ENCODE peak calls at places on chromosomes 6 and 20, in four cellular contexts. P is H9, U is IMR-90, W is neuronal stem cell. K is an unnamed sample.

GRCh38 chr6:113082691-113083090 is 735.6 kb downstream of the RFPL4B start:
- DNase-seq in P (no peak), U (peak), W (no peak), K (no peak)

GRCh38 chr20:3632311-3633004 is 30.7 kb downstream of the GFRA4 start:
- DNase-seq in P (no peak), U (no peak), W (no peak), K (no peak)

GRCh38 chr6:16320533-16321340 is 82.3 kb downstream of the GMPR start:
- DNase-seq in P (no peak), U (peak), W (no peak), K (peak)

GRCh38 chr6:39493174-39493573 is 170.7 kb upstream of the KCNK16 start:
- DNase-seq in P (no peak), U (no peak), W (no peak), K (peak)

GRCh38 chr6:797479-798077 is 104.6 kb upstream of the EXOC2 start:
- DNase-seq in P (no peak), U (peak), W (peak), K (peak)

GRCh38 chr6:154891901-154892300 is 103.2 kb upstream of the TIAM2 start:
- DNase-seq in P (no peak), U (no peak), W (no peak), K (peak)

GRCh38 chr6:44049163-44049988 is 77.9 kb downstream of the MRPL14 start:
- DNase-seq in P (no peak), U (peak), W (no peak), K (peak)

GRCh38 chr6:150091466-150091865 is 22.5 kb upstream of the ULBP3 start:
- DNase-seq in P (no peak), U (no peak), W (no peak), K (no peak)

GRCh38 chr6:106473807-106474206 is 113.3 kb downstream of the CRYBG1 start:
- DNase-seq in P (no peak), U (peak), W (no peak), K (peak)

GRCh38 chr20:1165941-1166340 is 18.8 kb downstream of the TMEM74B start:
- DNase-seq in P (no peak), U (no peak), W (no peak), K (no peak)

GRCh38 chr6:72554761-72555221 is 67.1 kb upstream of the KCNQ5 start:
- DNase-seq in P (no peak), U (peak), W (no peak), K (no peak)

GRCh38 chr20:3000852-3001523 is 42.4 kb upstream of the GNRH2 start:
- DNase-seq in P (no peak), U (peak), W (peak), K (peak)

GRCh38 chr6:168061269-168062210 is 17.5 kb downstream of the FRMD1 start:
- DNase-seq in P (no peak), U (no peak), W (no peak), K (no peak)

GRCh38 chr6:117200067-117200466 is 65.3 kb upstream of the VGLL2 start:
- DNase-seq in P (no peak), U (no peak), W (no peak), K (no peak)

GRCh38 chr6:170097505-170098427 is 193.1 kb downstream of the DLL1 start:
- DNase-seq in P (no peak), U (no peak), W (no peak), K (no peak)

GRCh38 chr20:32914031-32914430 is 55.3 kb downstream of the EFCAB8 start:
- DNase-seq in P (no peak), U (no peak), W (no peak), K (no peak)

GRCh38 chr6:163679753-163680152 is 265.2 kb downstream of the QKI start:
- DNase-seq in P (no peak), U (peak), W (no peak), K (no peak)

GRCh38 chr6:89180971-89181370 is 35.1 kb downstream of the PM20D2 start:
- DNase-seq in P (no peak), U (no peak), W (no peak), K (no peak)

GRCh38 chr6:131694832-131695426 is 6.3 kb downstream of the OR2A4 start:
- DNase-seq in P (peak), U (peak), W (peak), K (peak)

GRCh38 chr6:73515204-73516101 is 5.4 kb downstream of the EEF1A1 start:
- DNase-seq in P (peak), U (peak), W (no peak), K (peak)

GRCh38 chr6:146169872-146170271 is 141.0 kb downstream of the GRM1 start:
- DNase-seq in P (no peak), U (no peak), W (no peak), K (no peak)

GRCh38 chr20:59123011-59123676 is 40.5 kb upstream of the ZNF831 start:
- DNase-seq in P (no peak), U (no peak), W (no peak), K (no peak)

DNA sequence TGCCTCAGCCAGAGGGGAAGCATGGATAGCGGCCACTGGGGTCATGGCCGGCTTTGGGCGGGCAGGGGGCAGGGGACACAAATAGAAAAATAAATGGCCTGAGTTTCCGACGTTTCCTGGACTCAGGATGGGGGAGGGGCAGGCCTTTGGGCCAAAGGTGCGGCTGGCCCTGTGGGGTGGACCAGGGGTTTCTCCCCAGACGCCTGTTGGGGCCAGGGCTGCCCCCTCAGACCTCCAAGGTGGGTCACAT is 6.4 kb upstream of the TCEA2 start:
- DNase-seq in P (no peak), U (no peak), W (no peak), K (no peak)
- H2BK120ac ChIP-seq in P (no peak), U (no peak), W (peak), K (peak)

GRCh38 chr20:19875746-19876145 is 117.7 kb downstream of the RIN2 start:
- DNase-seq in P (no peak), U (no peak), W (no peak), K (peak)
- H2AFZ ChIP-seq in P (no peak), U (peak), W (no peak), K (no peak)

GRCh38 chr6:56087421-56087820 is 160.0 kb downstream of the COL21A1 start:
- DNase-seq in P (no peak), U (peak), W (no peak), K (peak)

GRCh38 chr6:56096454-56096853 is 150.9 kb downstream of the COL21A1 start:
- DNase-seq in P (no peak), U (no peak), W (no peak), K (no peak)

GRCh38 chr6:56093776-56094175 is 153.6 kb downstream of the COL21A1 start:
- DNase-seq in P (no peak), U (no peak), W (no peak), K (no peak)

GRCh38 chr6:56088641-56089040 is 158.7 kb downstream of the COL21A1 start:
- DNase-seq in P (no peak), U (no peak), W (no peak), K (no peak)

GRCh38 chr6:56091159-56091869 is 156.1 kb downstream of the COL21A1 start:
- DNase-seq in P (no peak), U (peak), W (no peak), K (peak)
- H2BK120ac ChIP-seq in P (no peak), U (peak), W (no peak), K (no peak)

DNA sequence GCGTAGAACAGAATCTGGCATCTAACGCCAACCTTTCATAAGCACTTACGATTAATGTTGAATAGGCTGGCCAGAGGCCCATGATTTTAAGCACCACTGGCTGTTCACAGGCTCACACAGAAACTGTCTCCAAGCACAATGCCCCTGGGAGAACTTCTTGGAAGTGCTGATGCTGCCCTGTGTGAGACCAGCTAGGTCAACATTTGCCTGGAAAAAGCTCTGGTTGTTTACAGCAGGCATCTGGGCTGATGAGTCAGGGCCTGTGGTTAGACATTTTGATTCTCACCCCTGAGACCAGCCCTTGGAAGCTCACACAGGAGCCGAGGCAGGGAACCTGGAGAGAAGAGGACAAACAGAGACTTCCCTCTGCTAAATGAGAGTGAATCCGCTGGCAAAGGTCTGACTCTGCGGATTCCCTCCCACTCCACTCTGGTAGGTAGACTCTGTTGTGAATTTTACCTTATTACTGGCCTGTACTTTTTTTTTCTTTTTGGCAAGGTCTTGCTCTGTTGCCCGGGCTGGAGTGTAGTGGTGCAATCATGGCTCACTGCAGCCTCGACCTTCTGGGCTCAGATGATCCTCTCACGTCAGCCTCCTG is 6.8 kb upstream of the SULF2 start:
- DNase-seq in P (no peak), U (peak), W (no peak), K (peak)
- H2AFZ ChIP-seq in P (no peak), U (no peak), W (no peak), K (no peak)

GRCh38 chr6:33787336-33787953 is 1.5 kb downstream of the LEMD2 start:
- DNase-seq in P (no peak), U (peak), W (no peak), K (peak)

GRCh38 chr6:33790306-33790855 is 1.5 kb upstream of the LEMD2 start:
- DNase-seq in P (no peak), U (no peak), W (no peak), K (no peak)

GRCh38 chr6:33789550-33789895 is 593 bp upstream of the LEMD2 start:
- DNase-seq in P (no peak), U (no peak), W (no peak), K (no peak)

GRCh38 chr6:33787954-33788693 is 806 bp downstream of the LEMD2 start:
- DNase-seq in P (peak), U (peak), W (no peak), K (peak)

DNA sequence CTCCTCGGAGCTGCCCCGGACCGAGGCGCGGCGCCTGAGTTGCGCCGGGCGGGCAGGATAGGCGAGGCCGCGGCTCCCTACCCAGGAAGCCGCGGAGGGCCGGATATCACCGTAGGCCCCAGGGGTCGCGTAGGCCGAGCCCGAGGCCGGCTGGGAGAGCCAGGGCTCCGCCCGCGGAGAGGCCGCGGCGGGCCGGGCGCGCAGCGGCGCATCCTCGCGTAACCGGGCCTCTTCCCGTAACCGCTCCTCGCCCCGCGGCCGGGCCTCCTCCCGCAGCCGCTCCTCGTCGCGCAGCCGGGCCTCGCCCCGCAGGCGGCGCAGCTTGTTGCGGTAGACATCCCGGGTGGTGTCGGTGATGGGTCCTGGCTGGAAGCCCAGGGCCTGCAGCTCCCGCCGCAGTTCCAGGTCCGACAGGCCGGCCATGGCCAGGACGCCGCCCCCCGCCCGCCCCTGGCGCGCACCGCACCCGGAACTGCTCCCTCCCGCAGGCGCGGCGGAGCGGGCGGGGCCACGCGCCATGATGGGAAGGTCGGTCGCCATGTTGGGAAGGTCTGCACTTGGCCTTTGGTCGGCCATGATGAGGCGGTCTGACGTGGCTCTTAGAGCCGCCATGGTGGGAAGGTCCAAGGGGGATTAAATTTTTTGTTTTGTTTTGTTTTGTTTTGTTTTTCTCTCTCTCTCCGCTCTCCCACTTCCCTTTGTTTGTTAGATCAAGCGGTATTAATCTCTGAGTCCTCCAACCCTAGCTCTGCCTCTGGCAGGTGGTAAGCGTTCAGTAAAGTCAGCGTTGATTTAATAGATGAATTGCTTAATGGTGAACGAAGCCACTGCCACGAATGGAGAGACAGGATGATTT is at the start of gene LEMD2:
- DNase-seq in P (peak), U (peak), W (peak), K (peak)
- H2BK120ac ChIP-seq in P (no peak), U (peak), W (no peak), K (peak)

GRCh38 chr6:26235240-26235730 is 129.7 kb upstream of the BTN3A2 start:
- DNase-seq in P (no peak), U (no peak), W (no peak), K (no peak)

GRCh38 chr6:26232306-26232949 is 132.6 kb upstream of the BTN3A2 start:
- DNase-seq in P (no peak), U (no peak), W (no peak), K (no peak)

GRCh38 chr6:26232950-26233607 is 131.9 kb upstream of the BTN3A2 start:
- DNase-seq in P (peak), U (peak), W (no peak), K (no peak)

GRCh38 chr6:26233608-26234420 is 131.2 kb upstream of the BTN3A2 start:
- DNase-seq in P (peak), U (peak), W (no peak), K (peak)

DNA sequence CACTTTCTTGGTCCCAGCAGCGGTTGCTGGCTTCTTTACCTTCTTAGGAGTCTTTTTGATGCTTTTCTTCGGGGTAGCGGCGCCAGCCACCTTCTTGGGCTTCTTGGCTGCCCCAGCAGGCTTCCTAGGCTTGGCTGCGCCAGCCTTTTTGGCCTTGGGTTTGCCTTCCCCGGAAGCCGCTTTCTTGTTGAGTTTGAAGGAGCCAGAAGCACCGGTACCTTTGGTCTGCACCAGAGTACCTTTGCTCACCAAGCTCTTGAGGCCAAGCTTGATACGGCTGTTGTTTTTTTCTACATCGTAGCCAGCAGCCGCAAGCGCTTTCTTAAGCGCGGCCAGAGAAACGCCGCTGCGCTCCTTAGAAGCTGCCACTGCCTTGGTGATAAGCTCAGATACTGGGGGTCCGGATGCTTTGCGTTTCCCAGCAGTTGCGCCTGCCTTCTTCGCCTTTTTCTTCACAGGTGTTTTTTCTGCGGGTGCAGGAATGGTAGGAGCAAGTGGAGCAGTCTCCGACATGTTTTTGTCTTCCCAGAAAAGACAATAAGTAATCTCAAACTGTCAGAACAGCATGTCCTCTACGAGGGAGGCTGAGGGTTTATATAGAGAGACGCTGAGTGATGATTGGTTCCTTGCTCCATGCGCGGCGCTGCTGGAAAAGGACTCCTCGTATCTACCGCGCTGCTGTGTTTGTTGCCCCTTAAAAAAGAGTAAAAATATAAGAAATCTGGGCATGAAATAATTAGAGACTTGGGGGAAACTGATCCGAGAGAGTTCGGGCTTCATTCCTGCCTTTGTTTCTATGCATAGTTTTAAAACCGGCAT is 130.4 kb upstream of the BTN3A2 start:
- DNase-seq in P (peak), U (peak), W (no peak), K (peak)
- H2AFZ ChIP-seq in P (no peak), U (peak), W (peak), K (peak)